ENCODE peak calls at places on chromosomes 13 and 19, in four cellular contexts. D is cardiac muscle cell, U is RWPE1, O is AG10803. Y is an unnamed sample.

GRCh38 chr13:44759222-44759721 is 183.1 kb upstream of the TSC22D1 start:
- DNase-seq in D (no peak), U (no peak), O (no peak), Y (no peak)

GRCh38 chr13:20397896-20398295 is 127.8 kb downstream of the CRYL1 start:
- DNase-seq in D (no peak), U (no peak), O (no peak), Y (no peak)

GRCh38 chr13:46165485-46166220 is 16.3 kb downstream of the LCP1 start:
- DNase-seq in D (no peak), U (no peak), O (no peak), Y (no peak)

GRCh38 chr13:106916329-106916728 is 348.4 kb upstream of the ARGLU1 start:
- DNase-seq in D (no peak), U (no peak), O (peak), Y (no peak)

GRCh38 chr13:76885203-76886004 is 801 bp downstream of the KCTD12 start:
- DNase-seq in D (peak), U (peak), O (peak), Y (peak)

GRCh38 chr13:67148219-67148583 is 81.9 kb downstream of the PCDH9 start:
- DNase-seq in D (no peak), U (peak), O (peak), Y (no peak)

GRCh38 chr13:109204657-109205056 is 575.2 kb downstream of the MYO16 start:
- DNase-seq in D (peak), U (no peak), O (no peak), Y (no peak)

GRCh38 chr19:52962394-52963228 is at the start of gene ZNF816:
- DNase-seq in D (peak), U (peak), O (peak), Y (peak)

GRCh38 chr13:87674143-87674772 is 3.1 kb downstream of the SLITRK5 start:
- DNase-seq in D (peak), U (no peak), O (no peak), Y (peak)

GRCh38 chr13:31267126-31267784 is 67.5 kb downstream of the B3GLCT start:
- DNase-seq in D (no peak), U (no peak), O (no peak), Y (no peak)

GRCh38 chr19:18481505-18482222 is 40.2 kb downstream of the ELL start:
- DNase-seq in D (no peak), U (no peak), O (no peak), Y (no peak)

GRCh38 chr13:44719857-44720671 is 143.9 kb upstream of the TSC22D1 start:
- DNase-seq in D (no peak), U (no peak), O (peak), Y (no peak)

GRCh38 chr13:21137696-21138095 is 38.7 kb downstream of the SKA3 start:
- DNase-seq in D (no peak), U (no peak), O (peak), Y (no peak)

GRCh38 chr19:41575998-41576397 is at the start of gene CEACAM21:
- DNase-seq in D (no peak), U (no peak), O (no peak), Y (no peak)

GRCh38 chr19:17610384-17610783 is 54.9 kb downstream of the COLGALT1 start:
- DNase-seq in D (no peak), U (peak), O (no peak), Y (no peak)

GRCh38 chr19:29520390-29520789 is 5.4 kb upstream of the VSTM2B start:
- DNase-seq in D (no peak), U (no peak), O (no peak), Y (peak)

GRCh38 chr19:31938675-31939074 is 406.7 kb upstream of the ZNF507 start:
- DNase-seq in D (no peak), U (no peak), O (no peak), Y (no peak)

GRCh38 chr13:43883636-43884035 is 3.9 kb downstream of the LACC1 start:
- DNase-seq in D (no peak), U (no peak), O (peak), Y (no peak)

GRCh38 chr13:76379341-76380105 is 506.7 kb downstream of the KCTD12 start:
- DNase-seq in D (no peak), U (no peak), O (no peak), Y (no peak)

GRCh38 chr13:47299316-47299715 is 402.5 kb upstream of the HTR2A start:
- DNase-seq in D (no peak), U (no peak), O (peak), Y (no peak)

GRCh38 chr13:58999851-59000250 is 1163.9 kb downstream of the DIAPH3 start:
- DNase-seq in D (no peak), U (no peak), O (no peak), Y (no peak)

GRCh38 chr13:21998279-21998678 is 327.4 kb downstream of the FGF9 start:
- DNase-seq in D (peak), U (no peak), O (no peak), Y (no peak)

GRCh38 chr13:40639226-40639681 is 27.2 kb downstream of the FOXO1 start:
- DNase-seq in D (no peak), U (no peak), O (peak), Y (no peak)

GRCh38 chr13:75610466-75610865 is 25.7 kb upstream of the LMO7 start:
- DNase-seq in D (no peak), U (no peak), O (no peak), Y (no peak)

GRCh38 chr13:36344173-36344572 is 2.0 kb downstream of the SPART start:
- DNase-seq in D (no peak), U (peak), O (peak), Y (no peak)

GRCh38 chr13:111184685-111185401 is 69.7 kb downstream of the ARHGEF7 start:
- DNase-seq in D (no peak), U (no peak), O (no peak), Y (peak)

GRCh38 chr19:40751065-40751923 is at the start of gene SNRPA:
- DNase-seq in D (peak), U (peak), O (peak), Y (peak)

GRCh38 chr13:46181799-46182490 is at the start of gene LCP1:
- DNase-seq in D (no peak), U (no peak), O (no peak), Y (no peak)

GRCh38 chr19:32519023-32519422 is 62.0 kb upstream of the PDCD5 start:
- DNase-seq in D (no peak), U (no peak), O (no peak), Y (no peak)

GRCh38 chr19:570315-570714 is 2.1 kb upstream of the BSG start:
- DNase-seq in D (no peak), U (no peak), O (no peak), Y (no peak)

GRCh38 chr13:108226184-108226583 is 8.0 kb downstream of the ABHD13 start:
- DNase-seq in D (peak), U (no peak), O (no peak), Y (no peak)

GRCh38 chr19:15129856-15130580 is 22.8 kb downstream of the SYDE1 start:
- DNase-seq in D (no peak), U (peak), O (no peak), Y (no peak)

GRCh38 chr13:33281951-33282595 is 3.5 kb downstream of the STARD13 start:
- DNase-seq in D (no peak), U (peak), O (peak), Y (no peak)

GRCh38 chr19:42469311-42470239 is 26.8 kb upstream of the CXCL17 start:
- DNase-seq in D (no peak), U (no peak), O (no peak), Y (no peak)

GRCh38 chr19:38528213-38528755 is 89.5 kb downstream of the MAP4K1 start:
- DNase-seq in D (no peak), U (no peak), O (no peak), Y (no peak)

GRCh38 chr13:113159701-113160100 is 1.3 kb downstream of the PROZ start:
- DNase-seq in D (no peak), U (no peak), O (no peak), Y (no peak)

GRCh38 chr13:51849145-51850101 is 4.4 kb upstream of the TMEM272 start:
- DNase-seq in D (peak), U (no peak), O (no peak), Y (peak)
- TF ChIP-seq CTCF in D (peak), U (peak), O (peak), Y (peak)

DNA sequence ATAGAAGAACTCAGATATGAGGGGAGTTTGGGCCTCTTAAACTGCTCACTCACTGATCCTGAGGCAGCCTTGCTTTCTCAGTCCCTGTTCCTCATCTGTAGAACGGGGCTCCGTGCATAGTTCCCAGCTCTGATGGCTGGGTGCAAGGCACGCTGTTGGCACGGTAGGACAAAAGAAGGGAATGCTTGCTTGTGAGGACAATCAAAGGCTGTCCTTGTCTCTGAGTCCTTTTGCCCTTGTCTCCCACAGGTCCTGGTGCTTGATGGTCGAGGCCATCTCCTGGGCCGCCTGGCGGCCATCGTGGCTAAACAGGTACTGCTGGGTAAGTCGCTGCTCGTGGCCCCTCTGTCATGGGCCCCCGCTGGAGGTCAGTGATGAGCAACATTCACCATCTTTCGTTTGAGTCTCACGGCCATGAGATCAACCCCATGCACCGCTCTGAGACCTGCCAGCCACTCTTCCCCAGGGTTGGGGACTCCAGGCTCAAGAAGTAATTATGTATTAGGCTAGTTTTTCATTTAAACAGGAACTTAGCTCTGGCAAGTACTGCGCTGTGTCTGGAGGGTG is 2.3 kb downstream of the RPL13A start:
- DNase-seq in D (no peak), U (no peak), O (no peak), Y (no peak)
- TF ChIP-seq CTCF in D (no peak), U (no peak), O (no peak), Y (no peak)

GRCh38 chr13:79637086-79637763 is 156.3 kb downstream of the NDFIP2 start:
- DNase-seq in D (peak), U (no peak), O (no peak), Y (no peak)

GRCh38 chr13:79628463-79628862 is 147.5 kb downstream of the NDFIP2 start:
- DNase-seq in D (no peak), U (no peak), O (no peak), Y (no peak)

GRCh38 chr13:79625517-79625916 is 144.6 kb downstream of the NDFIP2 start:
- DNase-seq in D (no peak), U (no peak), O (no peak), Y (no peak)

GRCh38 chr13:79626924-79627323 is 146.0 kb downstream of the NDFIP2 start:
- DNase-seq in D (no peak), U (no peak), O (no peak), Y (no peak)

DNA sequence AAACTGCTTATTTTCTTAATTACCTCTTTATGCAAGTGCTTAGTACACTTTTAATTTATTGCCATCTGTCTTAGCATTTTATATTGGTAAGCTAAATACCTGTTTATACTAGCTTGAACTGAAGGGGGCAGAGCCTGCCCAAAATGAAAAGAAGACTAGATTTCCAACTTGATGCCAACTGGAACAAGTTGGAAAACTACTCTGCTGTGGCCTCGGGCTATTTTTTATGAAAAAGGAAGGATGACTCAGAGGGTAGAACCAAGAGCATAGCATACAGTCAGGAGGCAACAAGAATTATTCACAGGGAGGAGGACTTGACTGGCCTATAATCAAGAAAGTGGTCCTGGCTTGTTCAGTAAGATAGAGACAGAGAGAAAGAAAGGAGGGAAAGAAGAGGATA is 150.3 kb downstream of the NDFIP2 start:
- DNase-seq in D (no peak), U (peak), O (peak), Y (no peak)
- TF ChIP-seq CTCF in D (peak), U (peak), O (peak), Y (no peak)

GRCh38 chr19:48815870-48816501 is 5.2 kb upstream of the BCAT2 start:
- DNase-seq in D (peak), U (no peak), O (peak), Y (no peak)
- TF ChIP-seq CTCF in D (no peak), U (no peak), O (peak), Y (no peak)

GRCh38 chr19:11465605-11466004 is 15.2 kb downstream of the ELAVL3 start:
- DNase-seq in D (no peak), U (no peak), O (no peak), Y (peak)
- TF ChIP-seq CTCF in D (no peak), U (no peak), O (no peak), Y (no peak)

DNA sequence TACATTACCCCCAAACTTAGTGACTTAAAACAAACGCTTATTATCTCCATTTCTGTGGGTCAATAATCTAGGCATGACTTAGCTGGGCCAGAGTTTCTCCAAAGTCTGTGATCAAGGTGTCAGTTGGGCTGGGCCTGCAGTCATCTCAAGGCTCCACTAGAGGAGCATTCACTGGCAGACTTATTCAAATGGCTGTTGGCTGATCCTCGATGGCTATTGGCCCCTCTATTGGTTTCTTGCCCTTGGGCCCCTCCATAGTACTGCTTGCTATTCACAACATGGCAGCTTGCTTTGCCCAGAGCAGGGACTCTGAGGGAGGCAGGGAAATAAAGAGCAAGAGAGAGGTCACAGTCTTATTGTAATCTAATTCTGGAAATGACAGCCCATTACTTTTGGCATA is 57.6 kb downstream of the RCBTB2 start:
- DNase-seq in D (no peak), U (no peak), O (no peak), Y (no peak)
- TF ChIP-seq CTCF in D (no peak), U (no peak), O (no peak), Y (no peak)

Y was measured in glutamatergic neuron.